ENCODE peak calls at places on chromosomes 6 and 20, in six cellular contexts. M is lower lobe of right lung; H is lung microvascular endothelial cell; N is AG04449; B is CD8-positive, alpha-beta T cell; O is NCI-H524. W is an unnamed sample.

GRCh38 chr6:18551228-18551627 is 164.1 kb downstream of the RNF144B start:
- DNase-seq in M (no peak), H (peak), N (peak), B (no peak), O (no peak), W (peak)

GRCh38 chr20:63896136-63896890 is 1.4 kb downstream of the DNAJC5 start:
- DNase-seq in M (peak), H (peak), N (no peak), B (no peak), O (no peak), W (no peak)

GRCh38 chr20:38094373-38094775 is 60.8 kb downstream of the RPRD1B start:
- DNase-seq in M (no peak), H (peak), N (no peak), B (no peak), O (peak), W (peak)

GRCh38 chr6:89458720-89459119 is 25.8 kb downstream of the ANKRD6 start:
- DNase-seq in M (no peak), H (no peak), N (no peak), B (no peak), O (no peak), W (no peak)

GRCh38 chr6:26003102-26003694 is 40.6 kb downstream of the TRIM38 start:
- DNase-seq in M (no peak), H (peak), N (no peak), B (peak), O (peak), W (peak)

GRCh38 chr20:63492518-63492917 is 6.4 kb downstream of the EEF1A2 start:
- DNase-seq in M (no peak), H (no peak), N (no peak), B (no peak), O (no peak), W (no peak)

GRCh38 chr6:166157930-166158617 is 9.6 kb downstream of the TBXT start:
- DNase-seq in M (no peak), H (no peak), N (no peak), B (no peak), O (no peak), W (no peak)

GRCh38 chr20:9514461-9515210 is at the start of gene LAMP5:
- DNase-seq in M (peak), H (peak), N (no peak), B (no peak), O (peak), W (no peak)

GRCh38 chr6:35850209-35850608 is 45.1 kb downstream of the LHFPL5 start:
- DNase-seq in M (no peak), H (no peak), N (no peak), B (no peak), O (no peak), W (no peak)

GRCh38 chr20:38671186-38671585 is 53.1 kb upstream of the SLC32A1 start:
- DNase-seq in M (no peak), H (no peak), N (no peak), B (no peak), O (no peak), W (no peak)

GRCh38 chr6:159838020-159838744 is 38.1 kb downstream of the PNLDC1 start:
- DNase-seq in M (no peak), H (no peak), N (no peak), B (no peak), O (no peak), W (no peak)

GRCh38 chr6:125868996-125869395 is 78.2 kb downstream of the NCOA7 start:
- DNase-seq in M (no peak), H (no peak), N (no peak), B (no peak), O (no peak), W (no peak)

GRCh38 chr20:62979876-62980373 is 26.8 kb downstream of the BHLHE23 start:
- DNase-seq in M (no peak), H (no peak), N (no peak), B (no peak), O (peak), W (no peak)

GRCh38 chr20:47735412-47736400 is 49.6 kb downstream of the SULF2 start:
- DNase-seq in M (peak), H (no peak), N (no peak), B (no peak), O (no peak), W (no peak)

GRCh38 chr6:149477544-149477943 is 7.3 kb downstream of the ZC3H12D start:
- DNase-seq in M (no peak), H (no peak), N (no peak), B (no peak), O (no peak), W (no peak)

GRCh38 chr20:53677447-53678314 is 84.0 kb upstream of the ZNF217 start:
- DNase-seq in M (peak), H (no peak), N (no peak), B (no peak), O (no peak), W (no peak)

W was measured in non-pigmented ciliary epithelial cell.